ENCODE peak calls at places on chromosomes 4 and X, in five cellular contexts. M, G, H, S and A are unnamed samples. For H3K4me1, the result is how much of the 10 kb centered on the place peaks cover.

GRCh38 chrX:42696551-42697129 is 81.3 kb downstream of the PPP1R2C start:
- DNase-seq in H (no peak), G (no peak), M (no peak), S (no peak), A (no peak)

GRCh38 chr4:116357758-116358157 is 727.6 kb downstream of the TRAM1L1 start:
- DNase-seq in S (peak), G (no peak), M (no peak), H (no peak), A (no peak)

GRCh38 chrX:11893933-11894710 is 136.1 kb downstream of the MSL3 start:
- DNase-seq in H (no peak), M (no peak), S (no peak), G (no peak), A (no peak)

GRCh38 chr4:123399638-123400358 is 3.2 kb downstream of the SPRY1 start:
- DNase-seq in S (no peak), G (no peak), H (no peak), M (no peak), A (no peak)

GRCh38 chr4:180960758-180961401 is 1282.3 kb upstream of the TENM3 start:
- DNase-seq in M (no peak), H (no peak), S (peak), G (no peak), A (no peak)

GRCh38 chr4:30719363-30720020 is 677 bp upstream of the PCDH7 start:
- DNase-seq in S (peak), M (peak), G (peak), H (peak), A (peak)

GRCh38 chr4:140426610-140427103 is 791 bp downstream of the CLGN start:
- DNase-seq in H (no peak), S (peak), M (no peak), G (peak), A (no peak)

GRCh38 chr4:114563536-114564315 is 34.9 kb upstream of the UGT8 start:
- DNase-seq in H (no peak), S (peak), G (peak), M (no peak), A (no peak)

GRCh38 chrX:15973299-15973698 is 118.7 kb upstream of the AP1S2 start:
- DNase-seq in S (peak), M (peak), H (peak), G (no peak), A (no peak)

GRCh38 chr4:114383721-114384120 is 214.9 kb upstream of the UGT8 start:
- DNase-seq in G (no peak), S (no peak), H (peak), M (no peak), A (no peak)

GRCh38 chr4:828641-829271 is 2.8 kb upstream of the CPLX1 start:
- DNase-seq in H (no peak), G (peak), M (peak), S (peak), A (peak)

GRCh38 chr4:111994392-111994791 is 150.9 kb upstream of the FAM241A start:
- DNase-seq in M (no peak), H (no peak), G (no peak), S (no peak), A (no peak)

GRCh38 chr4:8383016-8383415 is 57.5 kb downstream of the ACOX3 start:
- DNase-seq in S (no peak), G (peak), H (no peak), M (no peak), A (no peak)

GRCh38 chr4:139453371-139454110 is 380 bp upstream of the RAB33B start:
- DNase-seq in H (peak), M (peak), S (peak), G (peak), A (peak)

GRCh38 chrX:138745215-138745614 is 33.7 kb upstream of the FGF13 start:
- DNase-seq in H (peak), S (peak), M (peak), G (no peak), A (peak)

GRCh38 chr4:110953191-110953590 is 330.3 kb upstream of the PITX2 start:
- DNase-seq in S (no peak), G (no peak), M (no peak), H (no peak), A (no peak)

GRCh38 chr4:55468724-55469123 is 73.0 kb downstream of the TMEM165 start:
- DNase-seq in M (no peak), G (no peak), H (peak), S (no peak), A (no peak)

GRCh38 chr4:41878170-41878941 is 56.9 kb upstream of the TMEM33 start:
- DNase-seq in M (no peak), H (no peak), S (peak), G (no peak), A (no peak)

GRCh38 chrX:80765226-80765625 is 44.5 kb downstream of the BRWD3 start:
- DNase-seq in G (no peak), H (peak), M (peak), S (peak), A (no peak)

GRCh38 chrX:149908308-149908707 is 21.1 kb upstream of the HSFX4 start:
- DNase-seq in M (no peak), S (no peak), H (no peak), G (no peak), A (no peak)

GRCh38 chr4:54036184-54036583 is 28.2 kb downstream of the CHIC2 start:
- DNase-seq in G (no peak), S (no peak), H (no peak), M (no peak), A (no peak)
- TF ChIP-seq CTCF in G (no peak), S (no peak), H (no peak), M (no peak), A (no peak)

GRCh38 chr4:142698541-142698940 is 147.6 kb downstream of the INPP4B start:
- DNase-seq in M (no peak), G (no peak), H (no peak), S (no peak), A (no peak)
- H3K4me1 ChIP-seq in M (under half), G (under half), H (under half), S (under half), A (under half)

DNA sequence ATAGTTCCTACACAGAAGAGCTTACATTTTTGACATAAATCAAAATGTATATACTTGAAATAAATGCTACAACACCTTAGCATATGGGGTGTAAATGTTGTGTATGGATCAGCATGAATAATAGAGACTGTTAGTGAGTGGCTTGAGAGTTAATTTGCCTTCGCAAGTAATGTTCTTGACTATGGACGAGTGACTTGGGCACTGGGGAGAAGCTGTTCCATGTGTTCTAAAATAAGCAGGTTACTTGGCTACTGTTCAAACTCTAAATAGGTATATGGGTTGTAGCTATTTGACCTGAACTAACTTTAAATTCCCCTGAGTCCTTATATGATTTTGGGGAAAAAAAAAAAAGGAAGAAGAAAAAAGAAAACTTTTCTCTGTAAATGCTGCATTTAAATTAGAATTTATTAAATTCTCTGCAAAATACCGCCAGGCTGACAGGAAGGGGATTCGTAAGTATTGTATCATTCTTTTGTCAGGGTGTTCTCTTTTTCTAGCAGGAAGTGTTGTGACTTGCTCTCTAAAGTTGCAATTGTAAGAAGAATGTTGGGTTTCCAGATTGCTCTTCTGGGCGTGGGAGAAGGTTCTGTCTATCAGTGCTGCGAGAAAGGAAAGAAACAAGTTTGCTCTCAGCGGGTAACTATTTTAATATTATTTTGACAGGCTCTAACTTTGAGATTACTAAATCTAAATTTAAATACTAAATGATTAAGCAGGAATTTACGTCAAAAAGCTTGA is 32.2 kb downstream of the PLS3 start:
- DNase-seq in G (no peak), M (no peak), H (peak), S (peak), A (no peak)
- H3K4me3 ChIP-seq in G (no peak), M (peak), H (peak), S (no peak), A (no peak)

DNA sequence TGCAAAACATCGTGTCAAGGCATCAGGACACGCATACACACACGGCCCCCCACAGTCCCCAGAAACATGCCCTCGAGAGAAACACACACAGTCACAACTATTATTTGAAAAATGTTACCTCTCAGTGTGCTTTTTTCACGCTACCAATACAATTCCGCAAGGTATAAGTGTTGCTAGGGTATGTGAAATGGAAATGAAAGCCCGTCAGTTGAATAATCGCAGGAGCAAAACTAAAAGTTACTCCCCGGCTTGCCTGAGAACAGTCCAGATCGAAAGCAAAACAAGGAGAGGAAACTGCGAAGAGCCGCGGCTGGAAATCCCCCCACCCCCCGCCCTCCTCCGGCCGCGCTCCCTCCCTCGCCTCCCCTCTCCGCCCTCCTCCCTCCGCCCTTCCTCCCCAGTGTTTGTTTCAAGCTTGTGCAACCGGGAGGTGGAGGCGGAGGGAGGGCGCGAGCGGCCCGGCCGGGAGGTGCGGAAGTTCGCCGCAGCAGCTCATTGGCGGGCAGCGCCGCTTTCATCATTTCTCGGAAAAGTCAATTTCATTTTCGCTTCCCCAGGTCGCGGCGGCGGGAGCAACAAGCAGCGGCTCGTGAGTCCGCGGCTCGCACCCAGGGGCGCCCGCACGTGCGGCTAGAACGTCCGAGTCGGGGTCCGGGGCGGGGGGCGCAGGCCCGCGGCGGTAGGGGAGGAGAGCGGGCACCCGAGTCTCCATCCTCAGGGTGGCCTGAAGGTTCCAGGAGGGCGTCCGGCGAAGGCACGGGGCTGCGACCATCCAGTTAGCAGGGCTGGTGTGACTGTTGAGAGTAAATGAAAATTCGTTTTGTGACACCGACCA is at the start of gene IRF2:
- DNase-seq in H (peak), S (peak), M (peak), G (peak), A (peak)
- TF ChIP-seq CTCF in H (no peak), S (no peak), M (no peak), G (no peak), A (no peak)

DNA sequence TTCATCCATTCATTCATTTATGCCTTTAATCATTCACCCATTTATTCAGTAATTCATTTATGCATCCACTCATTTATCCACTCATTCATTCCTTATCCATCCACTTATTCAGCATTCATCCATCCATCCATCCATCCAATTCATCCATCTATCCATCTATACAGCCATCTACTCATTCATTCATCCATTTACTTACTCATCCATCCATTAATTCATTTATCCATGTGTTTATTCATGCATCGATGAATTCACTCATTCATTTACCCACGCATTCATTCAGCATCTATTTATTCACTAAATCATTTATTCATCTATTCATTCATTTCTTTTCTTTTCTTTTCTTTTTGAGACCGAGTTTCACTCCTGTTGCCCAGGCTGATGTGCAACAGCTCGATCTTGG is 10.4 kb downstream of the P2RY8 start:
- DNase-seq in G (no peak), M (no peak), H (no peak), S (no peak), A (no peak)
- H3K4me1 ChIP-seq in G (under half), M (under half), H (under half), S (under half), A (under half)

GRCh38 chr4:54063737-54064316 is 578 bp downstream of the CHIC2 start:
- DNase-seq in G (peak), S (peak), M (no peak), H (no peak), A (peak)

GRCh38 chr4:54061873-54062272 is 2.5 kb downstream of the CHIC2 start:
- DNase-seq in S (no peak), G (no peak), M (no peak), H (no peak), A (no peak)

GRCh38 chr4:54063224-54063623 is 1.2 kb downstream of the CHIC2 start:
- DNase-seq in S (no peak), H (peak), G (no peak), M (no peak), A (no peak)

GRCh38 chr4:54062392-54062791 is 2.0 kb downstream of the CHIC2 start:
- DNase-seq in H (no peak), S (no peak), G (no peak), M (no peak), A (no peak)

DNA sequence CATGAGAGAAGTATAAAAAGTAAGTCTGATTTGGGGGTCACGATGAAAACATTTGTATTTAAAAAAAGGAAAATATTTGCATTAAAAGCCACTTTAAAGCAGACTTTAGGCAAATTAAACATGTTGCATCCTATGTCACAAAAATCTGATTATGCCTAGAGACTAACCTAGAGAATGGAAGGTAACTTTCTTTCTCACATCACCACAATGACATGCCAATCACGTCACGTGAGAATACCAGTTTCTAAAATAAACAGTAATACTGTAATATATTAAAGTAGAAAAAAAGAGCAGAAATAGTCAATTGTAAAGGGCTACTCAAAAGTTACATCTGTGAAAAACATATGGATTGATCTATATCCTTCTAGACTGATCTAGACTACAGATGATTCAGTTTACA is 3.3 kb downstream of the CHIC2 start:
- DNase-seq in S (no peak), M (no peak), G (no peak), H (no peak), A (no peak)
- H3K4me3 ChIP-seq in S (no peak), M (no peak), G (peak), H (no peak), A (no peak)

DNA sequence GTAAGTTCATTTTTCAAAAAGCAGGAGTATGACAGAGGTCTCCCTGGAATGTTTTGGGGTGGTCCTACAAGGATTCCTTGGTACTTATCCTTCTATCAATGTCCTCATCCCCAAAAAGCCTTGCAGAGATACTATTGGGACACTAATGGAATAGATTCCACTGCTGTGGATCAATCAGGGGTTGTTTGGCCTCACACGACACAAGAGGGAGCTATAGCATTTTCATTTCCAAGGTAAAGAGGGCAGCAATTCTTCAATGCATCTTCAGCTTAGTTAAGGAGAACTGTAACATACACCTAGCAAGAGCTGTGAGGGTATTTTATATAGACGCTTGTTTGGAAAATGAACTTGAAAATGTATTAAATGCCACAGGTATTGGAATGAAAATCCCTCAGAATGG is 50.9 kb downstream of the USP26 start:
- DNase-seq in G (no peak), M (peak), S (peak), H (peak), A (no peak)
- TF ChIP-seq CTCF in G (no peak), M (peak), S (peak), H (peak), A (no peak)

GRCh38 chrX:48818098-48818497 is 8.2 kb upstream of the ERAS start:
- DNase-seq in H (no peak), G (no peak), M (no peak), S (no peak), A (no peak)
- H3K4me1 ChIP-seq in H (under half), G (under half), M (under half), S (under half), A (under half)

DNA sequence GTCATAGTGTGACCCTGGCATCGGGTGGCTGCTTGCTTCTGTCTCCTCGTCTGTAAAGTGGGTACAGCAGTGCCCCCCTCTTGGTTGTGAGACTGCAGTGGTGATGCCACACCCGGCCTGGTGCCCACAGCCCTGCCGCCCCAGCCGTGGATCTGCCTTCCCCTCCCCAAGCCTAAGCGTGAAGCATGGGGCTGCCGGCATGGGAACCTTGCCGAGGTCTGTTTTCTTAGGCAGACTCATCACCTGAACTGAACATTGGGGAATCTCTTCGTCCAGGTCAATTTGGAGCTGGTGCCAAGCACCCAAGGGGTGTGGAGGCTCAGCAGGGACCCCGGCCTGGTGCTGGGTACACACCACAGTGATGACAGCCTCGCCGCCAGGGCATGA is 108.4 kb downstream of the PSAPL1 start:
- DNase-seq in M (no peak), G (peak), H (no peak), S (no peak), A (no peak)
- H3K4me3 ChIP-seq in M (no peak), G (no peak), H (no peak), S (no peak), A (no peak)

GRCh38 chrX:119223784-119224183 is 12.3 kb upstream of the PGRMC1 start:
- DNase-seq in G (no peak), H (no peak), M (no peak), S (no peak), A (no peak)

GRCh38 chrX:119222932-119223331 is 13.2 kb upstream of the PGRMC1 start:
- DNase-seq in G (no peak), M (no peak), S (no peak), H (no peak), A (no peak)

DNA sequence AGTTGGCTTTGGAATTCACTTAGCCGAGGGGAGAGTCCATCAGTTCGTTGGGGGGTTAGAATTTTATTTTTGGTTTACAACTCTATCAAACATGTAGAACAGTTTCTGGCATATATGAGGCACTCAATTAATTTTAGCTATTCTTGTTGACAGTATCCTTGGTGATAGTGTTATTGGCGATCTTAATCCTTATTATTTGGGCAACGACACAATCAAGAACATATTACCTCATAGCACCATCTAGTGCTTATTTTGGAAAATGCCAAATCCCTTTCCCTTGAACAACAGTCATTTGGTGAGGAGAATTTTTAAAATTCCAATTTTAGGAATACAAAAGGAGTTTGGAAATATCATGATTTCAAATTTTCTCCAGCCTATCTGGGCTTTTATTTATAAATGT is 17.9 kb upstream of the PGRMC1 start:
- DNase-seq in M (no peak), H (peak), S (peak), G (no peak), A (no peak)
- TF ChIP-seq CTCF in M (peak), H (peak), S (peak), G (peak), A (no peak)